ENCODE peak calls at places on chromosomes 13 and 19, in four cellular contexts. One of them, this sample, is unnamed.

GRCh38 chr19:53883231-53883661 is 1.2 kb downstream of the PRKCG start:
- DNase-seq in choroid plexus epithelial cell: no peak
- DNase-seq in heart right ventricle: no peak
- DNase-seq in endodermal cell: peak
- DNase-seq in this sample: peak

GRCh38 chr19:42435316-42435715 is 7.4 kb downstream of the CXCL17 start:
- DNase-seq in endodermal cell: no peak
- DNase-seq in choroid plexus epithelial cell: no peak
- DNase-seq in heart right ventricle: no peak
- DNase-seq in this sample: no peak

GRCh38 chr13:101242720-101243119 is 173.6 kb downstream of the NALCN start:
- DNase-seq in endodermal cell: no peak
- DNase-seq in heart right ventricle: no peak
- DNase-seq in choroid plexus epithelial cell: peak
- DNase-seq in this sample: no peak

GRCh38 chr13:114077121-114077937 is 55.1 kb downstream of the RASA3 start:
- DNase-seq in endodermal cell: peak
- DNase-seq in heart right ventricle: no peak
- DNase-seq in choroid plexus epithelial cell: no peak
- DNase-seq in this sample: no peak

GRCh38 chr13:50244355-50244912 is 229.2 kb downstream of the KCNRG start:
- DNase-seq in choroid plexus epithelial cell: no peak
- DNase-seq in heart right ventricle: peak
- DNase-seq in endodermal cell: no peak
- DNase-seq in this sample: no peak

GRCh38 chr19:45451181-45451849 is 16.5 kb upstream of the FOSB start:
- DNase-seq in heart right ventricle: no peak
- DNase-seq in choroid plexus epithelial cell: peak
- DNase-seq in endodermal cell: peak
- DNase-seq in this sample: no peak

GRCh38 chr19:4694211-4694987 is 24.3 kb upstream of the MYDGF start:
- DNase-seq in choroid plexus epithelial cell: peak
- DNase-seq in endodermal cell: no peak
- DNase-seq in heart right ventricle: no peak
- DNase-seq in this sample: no peak

GRCh38 chr19:18765224-18765623 is 25.9 kb downstream of the COMP start:
- DNase-seq in heart right ventricle: no peak
- DNase-seq in endodermal cell: no peak
- DNase-seq in choroid plexus epithelial cell: no peak
- DNase-seq in this sample: no peak

GRCh38 chr19:39599116-39599515 is 3.2 kb upstream of the LGALS13 start:
- DNase-seq in choroid plexus epithelial cell: peak
- DNase-seq in heart right ventricle: peak
- DNase-seq in endodermal cell: peak
- DNase-seq in this sample: peak

GRCh38 chr19:51742736-51743288 is 8.9 kb downstream of the FPR1 start:
- DNase-seq in heart right ventricle: no peak
- DNase-seq in endodermal cell: no peak
- DNase-seq in choroid plexus epithelial cell: peak
- DNase-seq in this sample: no peak

GRCh38 chr13:77118134-77118533 is 91.2 kb upstream of the FBXL3 start:
- DNase-seq in choroid plexus epithelial cell: no peak
- DNase-seq in endodermal cell: peak
- DNase-seq in heart right ventricle: no peak
- DNase-seq in this sample: no peak

GRCh38 chr13:42991892-42992584 is at the start of gene EPSTI1:
- DNase-seq in heart right ventricle: peak
- DNase-seq in choroid plexus epithelial cell: peak
- DNase-seq in endodermal cell: peak
- DNase-seq in this sample: peak

GRCh38 chr19:14161305-14161704 is 24.9 kb upstream of the ASF1B start:
- DNase-seq in heart right ventricle: no peak
- DNase-seq in choroid plexus epithelial cell: no peak
- DNase-seq in endodermal cell: no peak
- DNase-seq in this sample: no peak

GRCh38 chr13:19587635-19588300 is 26.4 kb upstream of the TPTE2 start:
- DNase-seq in choroid plexus epithelial cell: peak
- DNase-seq in heart right ventricle: peak
- DNase-seq in endodermal cell: peak
- DNase-seq in this sample: no peak

GRCh38 chr13:35600137-35600536 is 123.6 kb upstream of the MAB21L1 start:
- DNase-seq in choroid plexus epithelial cell: peak
- DNase-seq in endodermal cell: no peak
- DNase-seq in heart right ventricle: no peak
- DNase-seq in this sample: no peak

GRCh38 chr19:55160128-55160985 is 2.8 kb upstream of the TNNI3 start:
- DNase-seq in heart right ventricle: peak
- DNase-seq in choroid plexus epithelial cell: peak
- DNase-seq in endodermal cell: peak
- DNase-seq in this sample: peak

GRCh38 chr13:96091164-96091931 is 1.4 kb downstream of the HS6ST3 start:
- DNase-seq in choroid plexus epithelial cell: peak
- DNase-seq in endodermal cell: peak
- DNase-seq in heart right ventricle: peak
- DNase-seq in this sample: peak

GRCh38 chr19:19777692-19778091 is 43.9 kb downstream of the ZNF506 start:
- DNase-seq in choroid plexus epithelial cell: no peak
- DNase-seq in heart right ventricle: no peak
- DNase-seq in endodermal cell: no peak
- DNase-seq in this sample: no peak

GRCh38 chr19:18843960-18844359 is 12.2 kb downstream of the UPF1 start:
- DNase-seq in choroid plexus epithelial cell: peak
- DNase-seq in endodermal cell: no peak
- DNase-seq in heart right ventricle: no peak
- DNase-seq in this sample: no peak

GRCh38 chr13:27403252-27403678 is 21.2 kb upstream of the GTF3A start:
- DNase-seq in endodermal cell: no peak
- DNase-seq in choroid plexus epithelial cell: peak
- DNase-seq in heart right ventricle: no peak
- DNase-seq in this sample: no peak

GRCh38 chr13:105920375-105920774 is 615.1 kb downstream of the EFNB2 start:
- DNase-seq in heart right ventricle: no peak
- DNase-seq in endodermal cell: no peak
- DNase-seq in choroid plexus epithelial cell: peak
- DNase-seq in this sample: no peak

GRCh38 chr19:22622020-22622419 is 12.1 kb upstream of the ZNF492 start:
- DNase-seq in choroid plexus epithelial cell: no peak
- DNase-seq in heart right ventricle: no peak
- DNase-seq in endodermal cell: no peak
- DNase-seq in this sample: no peak

GRCh38 chr13:90315061-90315460 is 1032.4 kb upstream of the MIR17HG start:
- DNase-seq in endodermal cell: peak
- DNase-seq in heart right ventricle: no peak
- DNase-seq in choroid plexus epithelial cell: no peak
- DNase-seq in this sample: no peak

DNA sequence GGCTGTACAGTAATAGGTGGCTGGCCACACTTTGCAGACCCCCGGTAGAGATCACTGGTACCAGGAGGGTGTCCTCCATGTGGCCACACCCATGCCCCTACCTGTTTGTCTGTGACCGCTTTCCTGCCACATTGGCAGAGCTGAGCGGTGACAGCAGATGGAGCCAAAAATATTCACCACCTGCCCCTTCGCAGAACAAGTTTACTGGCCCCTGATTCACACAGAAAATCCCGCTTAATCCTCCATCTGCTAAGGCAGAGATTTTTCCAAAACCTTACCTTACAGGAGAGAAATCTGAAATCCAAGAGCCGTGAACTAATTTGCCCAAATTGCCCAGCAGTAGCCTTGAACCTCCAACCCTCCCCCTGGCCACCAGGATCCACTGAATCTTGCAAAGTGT is 52.1 kb downstream of the MYO9B start:
- DNase-seq in choroid plexus epithelial cell: no peak
- DNase-seq in heart right ventricle: no peak
- DNase-seq in endodermal cell: no peak
- DNase-seq in this sample: no peak
- TF ChIP-seq CTCF in choroid plexus epithelial cell: no peak
- TF ChIP-seq CTCF in heart right ventricle: no peak
- TF ChIP-seq CTCF in endodermal cell: no peak
- TF ChIP-seq CTCF in this sample: no peak

GRCh38 chr13:20776751-20777150 is 3.0 kb upstream of the EEF1AKMT1 start:
- DNase-seq in heart right ventricle: no peak
- DNase-seq in choroid plexus epithelial cell: no peak
- DNase-seq in endodermal cell: peak
- DNase-seq in this sample: no peak
- TF ChIP-seq CTCF in heart right ventricle: no peak
- TF ChIP-seq CTCF in choroid plexus epithelial cell: no peak
- TF ChIP-seq CTCF in endodermal cell: peak
- TF ChIP-seq CTCF in this sample: no peak

DNA sequence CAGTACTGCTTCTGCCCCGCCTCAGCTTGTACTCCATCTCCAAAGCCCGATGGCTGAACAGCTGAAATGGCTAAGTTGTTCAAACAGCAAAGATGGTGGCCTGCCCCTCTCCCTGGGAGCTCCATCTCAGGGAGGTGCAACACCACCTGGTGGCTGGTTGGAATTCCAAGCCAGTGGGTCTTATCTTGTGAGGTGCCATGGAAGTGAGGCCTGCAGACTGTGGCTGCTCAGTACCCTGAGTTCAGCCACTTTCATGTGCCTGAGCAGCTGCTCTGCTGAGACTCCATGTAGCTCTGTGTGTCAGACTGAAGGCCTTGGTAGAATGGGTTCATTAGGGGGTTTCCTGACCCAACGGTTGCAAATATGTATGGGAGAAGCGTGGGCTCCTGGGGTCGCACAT is 67.3 kb upstream of the SPRY2 start:
- DNase-seq in heart right ventricle: no peak
- DNase-seq in choroid plexus epithelial cell: no peak
- DNase-seq in endodermal cell: peak
- DNase-seq in this sample: no peak
- TF ChIP-seq CTCF in heart right ventricle: no peak
- TF ChIP-seq CTCF in choroid plexus epithelial cell: no peak
- TF ChIP-seq CTCF in endodermal cell: peak
- TF ChIP-seq CTCF in this sample: no peak

GRCh38 chr13:38641164-38641948 is 45.5 kb upstream of the FREM2 start:
- DNase-seq in endodermal cell: no peak
- DNase-seq in heart right ventricle: no peak
- DNase-seq in choroid plexus epithelial cell: peak
- DNase-seq in this sample: no peak
- TF ChIP-seq CTCF in endodermal cell: peak
- TF ChIP-seq CTCF in heart right ventricle: no peak
- TF ChIP-seq CTCF in choroid plexus epithelial cell: peak
- TF ChIP-seq CTCF in this sample: peak

DNA sequence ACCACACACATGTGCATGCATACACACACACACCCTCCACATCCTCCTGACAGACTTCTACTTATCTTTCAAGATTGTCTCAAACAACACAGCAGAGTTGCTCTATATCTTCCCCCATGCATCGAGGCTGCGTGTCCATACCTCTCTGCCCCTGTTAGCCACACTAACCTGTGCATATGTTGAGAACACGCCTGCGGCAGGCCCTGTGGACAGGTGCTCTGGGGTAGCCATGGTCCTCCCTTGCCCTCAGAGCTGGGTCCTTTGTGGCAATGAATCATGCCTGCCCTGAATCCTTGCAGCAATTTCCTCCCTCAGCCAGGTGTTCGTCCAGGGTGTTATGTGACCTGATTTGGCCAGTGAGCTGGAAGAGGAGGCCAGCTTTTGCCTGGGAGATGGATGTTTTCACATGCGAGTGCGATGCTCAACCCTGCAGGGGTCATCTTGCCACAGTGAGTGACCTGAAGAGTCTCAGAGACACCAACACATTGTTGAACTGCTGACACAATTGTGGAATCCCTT is 213.3 kb downstream of the KATNAL1 start:
- DNase-seq in choroid plexus epithelial cell: no peak
- DNase-seq in heart right ventricle: no peak
- DNase-seq in endodermal cell: no peak
- DNase-seq in this sample: no peak
- TF ChIP-seq CTCF in choroid plexus epithelial cell: no peak
- TF ChIP-seq CTCF in heart right ventricle: no peak
- TF ChIP-seq CTCF in endodermal cell: no peak
- TF ChIP-seq CTCF in this sample: no peak

GRCh38 chr13:52849727-52850395 is 1.4 kb upstream of the PCDH8 start:
- DNase-seq in choroid plexus epithelial cell: no peak
- DNase-seq in endodermal cell: peak
- DNase-seq in heart right ventricle: no peak
- DNase-seq in this sample: no peak

GRCh38 chr13:52852444-52852843 is 4.0 kb upstream of the PCDH8 start:
- DNase-seq in endodermal cell: no peak
- DNase-seq in heart right ventricle: no peak
- DNase-seq in choroid plexus epithelial cell: no peak
- DNase-seq in this sample: no peak

GRCh38 chr13:52848455-52849190 is at the start of gene PCDH8:
- DNase-seq in choroid plexus epithelial cell: no peak
- DNase-seq in heart right ventricle: no peak
- DNase-seq in endodermal cell: peak
- DNase-seq in this sample: peak

GRCh38 chr13:52850396-52851152 is 2.1 kb upstream of the PCDH8 start:
- DNase-seq in endodermal cell: peak
- DNase-seq in choroid plexus epithelial cell: peak
- DNase-seq in heart right ventricle: peak
- DNase-seq in this sample: peak

DNA sequence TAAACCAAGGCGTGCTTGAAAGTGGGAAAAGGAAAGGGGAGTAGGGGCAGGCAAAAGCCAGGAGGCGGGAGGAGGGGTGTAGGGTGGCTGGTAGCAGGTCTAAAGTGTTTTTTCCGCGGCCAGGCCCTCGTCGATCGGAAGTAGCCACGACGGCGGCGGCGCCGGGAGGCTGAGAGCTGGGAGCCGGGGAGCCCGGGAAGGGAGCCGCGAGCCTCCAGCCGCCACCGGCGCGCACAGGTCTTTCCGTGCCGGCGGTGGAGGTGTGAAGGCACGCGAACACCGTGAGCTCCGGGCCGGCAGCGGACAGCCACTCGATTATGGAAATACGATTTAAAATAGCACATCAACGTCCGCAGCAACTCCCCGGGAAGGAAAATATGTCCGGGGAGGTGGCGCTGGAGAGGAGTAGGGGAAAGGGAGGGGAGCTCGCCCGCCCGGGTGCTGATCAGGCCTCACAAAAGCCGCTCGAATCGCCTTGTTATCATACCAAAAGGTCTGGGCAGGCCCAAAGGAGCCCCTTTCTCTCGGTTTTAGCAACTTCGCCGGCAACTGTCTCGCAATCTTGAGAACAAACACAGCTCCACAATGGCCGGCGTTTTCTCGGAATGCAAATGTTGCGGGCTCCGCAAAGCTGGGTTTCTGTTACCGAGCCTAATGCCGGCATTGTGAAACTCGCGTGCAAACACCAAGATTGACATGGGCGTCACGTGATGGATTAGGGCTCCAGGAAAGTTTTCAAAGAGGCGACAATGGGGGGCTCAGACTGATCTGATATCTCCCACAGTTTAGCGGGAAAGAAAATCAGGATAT is 2.9 kb upstream of the PCDH8 start:
- DNase-seq in choroid plexus epithelial cell: peak
- DNase-seq in endodermal cell: peak
- DNase-seq in heart right ventricle: peak
- DNase-seq in this sample: peak
- TF ChIP-seq CTCF in choroid plexus epithelial cell: no peak
- TF ChIP-seq CTCF in endodermal cell: no peak
- TF ChIP-seq CTCF in heart right ventricle: no peak
- TF ChIP-seq CTCF in this sample: no peak

This sample was measured in nephron progenitor cell.